ENCODE peak calls at places on chromosomes 4 and X, in five cellular contexts. One of them, this sample, is unnamed.

GRCh38 chr4:17085416-17085815 is 187.0 kb upstream of the LDB2 start:
- DNase-seq in H1: no peak
- DNase-seq in mesenchymal stem cell: no peak
- DNase-seq in IMR-90: no peak
- DNase-seq in H9: no peak
- DNase-seq in this sample: no peak

GRCh38 chrX:17521871-17522693 is 147.1 kb downstream of the NHS start:
- DNase-seq in H9: peak; percentile 56
- DNase-seq in mesenchymal stem cell: no peak
- DNase-seq in IMR-90: peak; percentile 45
- DNase-seq in H1: no peak
- DNase-seq in this sample: no peak

GRCh38 chrX:134025986-134026731 is 40.8 kb upstream of the GPC3 start:
- DNase-seq in H1: no peak
- DNase-seq in IMR-90: no peak
- DNase-seq in mesenchymal stem cell: no peak
- DNase-seq in H9: peak; percentile 41
- DNase-seq in this sample: no peak

GRCh38 chr4:186191266-186192067 is at the start of gene CYP4V2:
- DNase-seq in H9: peak; percentile 75
- DNase-seq in H1: no peak
- DNase-seq in mesenchymal stem cell: peak; percentile 87
- DNase-seq in IMR-90: peak; percentile 72
- DNase-seq in this sample: peak; percentile 69

GRCh38 chrX:39152106-39152649 is 350.9 kb downstream of the MID1IP1 start:
- DNase-seq in H1: no peak
- DNase-seq in mesenchymal stem cell: peak; percentile 12
- DNase-seq in H9: peak; percentile 76
- DNase-seq in IMR-90: no peak
- DNase-seq in this sample: peak; percentile 18

GRCh38 chr4:15878011-15878410 is 60.5 kb downstream of the FGFBP1 start:
- DNase-seq in H9: no peak
- DNase-seq in mesenchymal stem cell: no peak
- DNase-seq in H1: no peak
- DNase-seq in IMR-90: no peak
- DNase-seq in this sample: no peak

GRCh38 chrX:106894392-106894909 is 8.7 kb downstream of the RIPPLY1 start:
- DNase-seq in H9: peak; percentile 71
- DNase-seq in H1: peak; percentile 2
- DNase-seq in IMR-90: peak; percentile 73
- DNase-seq in mesenchymal stem cell: peak; percentile 74
- DNase-seq in this sample: peak; percentile 40

GRCh38 chr4:10579700-10580099 is 104.9 kb downstream of the CLNK start:
- DNase-seq in IMR-90: no peak
- DNase-seq in H1: no peak
- DNase-seq in mesenchymal stem cell: no peak
- DNase-seq in H9: peak; percentile 70
- DNase-seq in this sample: no peak

GRCh38 chr4:90181644-90182043 is 54.5 kb downstream of the CCSER1 start:
- DNase-seq in mesenchymal stem cell: no peak
- DNase-seq in H9: no peak
- DNase-seq in H1: no peak
- DNase-seq in IMR-90: no peak
- DNase-seq in this sample: no peak

GRCh38 chrX:2928127-2928582 is 984 bp downstream of the ARSD start:
- DNase-seq in IMR-90: peak; percentile 47
- DNase-seq in mesenchymal stem cell: no peak
- DNase-seq in H1: peak; percentile 38
- DNase-seq in H9: peak; percentile 91
- DNase-seq in this sample: no peak
- H2BK5ac ChIP-seq in IMR-90: peak overlapping the region; percentile 58
- H2BK5ac ChIP-seq in mesenchymal stem cell: peak overlapping the region; percentile 31
- H2BK5ac ChIP-seq in H1: peak overlapping the region; percentile 95
- H2BK5ac ChIP-seq in H9: no peak overlapping the region
- H2BK5ac ChIP-seq in this sample: no peak overlapping the region

GRCh38 chrX:44829836-44830235 is 14.0 kb upstream of the DUSP21 start:
- DNase-seq in H9: no peak
- DNase-seq in IMR-90: no peak
- DNase-seq in H1: no peak
- DNase-seq in mesenchymal stem cell: no peak
- DNase-seq in this sample: no peak
- H2AFZ ChIP-seq in H9: no peak overlapping the region
- H2AFZ ChIP-seq in IMR-90: no peak overlapping the region
- H2AFZ ChIP-seq in H1: no peak overlapping the region
- H2AFZ ChIP-seq in mesenchymal stem cell: no peak overlapping the region
- H2AFZ ChIP-seq in this sample: no peak overlapping the region

GRCh38 chr4:170698334-170698733 is 608.6 kb upstream of the AADAT start:
- DNase-seq in mesenchymal stem cell: no peak
- DNase-seq in H1: no peak
- DNase-seq in H9: no peak
- DNase-seq in IMR-90: no peak
- DNase-seq in this sample: no peak
- H2BK15ac ChIP-seq in mesenchymal stem cell: no peak overlapping the region
- H2BK15ac ChIP-seq in H1: no peak overlapping the region
- H2BK15ac ChIP-seq in H9: no peak overlapping the region
- H2BK15ac ChIP-seq in IMR-90: no peak overlapping the region
- H2BK15ac ChIP-seq in this sample: no peak overlapping the region

GRCh38 chr4:182018691-182019090 is 224.5 kb upstream of the TENM3 start:
- DNase-seq in H9: no peak
- DNase-seq in H1: no peak
- DNase-seq in IMR-90: no peak
- DNase-seq in mesenchymal stem cell: no peak
- DNase-seq in this sample: no peak

GRCh38 chr4:182015893-182016292 is 227.3 kb upstream of the TENM3 start:
- DNase-seq in IMR-90: peak; percentile 40
- DNase-seq in H9: no peak
- DNase-seq in H1: no peak
- DNase-seq in mesenchymal stem cell: peak; percentile 9
- DNase-seq in this sample: no peak

GRCh38 chr4:182017038-182017437 is 226.2 kb upstream of the TENM3 start:
- DNase-seq in IMR-90: no peak
- DNase-seq in H9: no peak
- DNase-seq in mesenchymal stem cell: no peak
- DNase-seq in H1: no peak
- DNase-seq in this sample: no peak

GRCh38 chr4:182014164-182014563 is 229.0 kb upstream of the TENM3 start:
- DNase-seq in IMR-90: no peak
- DNase-seq in H1: no peak
- DNase-seq in H9: no peak
- DNase-seq in mesenchymal stem cell: no peak
- DNase-seq in this sample: no peak

GRCh38 chr4:182014989-182015388 is 228.2 kb upstream of the TENM3 start:
- DNase-seq in H9: no peak
- DNase-seq in IMR-90: no peak
- DNase-seq in H1: no peak
- DNase-seq in mesenchymal stem cell: no peak
- DNase-seq in this sample: no peak
- H2BK5ac ChIP-seq in H9: no peak overlapping the region
- H2BK5ac ChIP-seq in IMR-90: no peak overlapping the region
- H2BK5ac ChIP-seq in H1: peak overlapping the region; percentile 64
- H2BK5ac ChIP-seq in mesenchymal stem cell: no peak overlapping the region
- H2BK5ac ChIP-seq in this sample: no peak overlapping the region